ENCODE peak calls at places on chromosomes 6 and 20, in four cellular contexts. One of them, this sample, is unnamed.

GRCh38 chr6:143877584-143878271 is 13.5 kb downstream of the ZC2HC1B start:
- DNase-seq in HL-60: no peak
- DNase-seq in K562: no peak
- DNase-seq in GM12878: no peak
- DNase-seq in this sample: no peak

GRCh38 chr6:12033770-12034169 is 21.7 kb downstream of the HIVEP1 start:
- DNase-seq in K562: no peak
- DNase-seq in HL-60: peak
- DNase-seq in GM12878: no peak
- DNase-seq in this sample: no peak

GRCh38 chr6:57097596-57097995 is 7.6 kb downstream of the ZNF451 start:
- DNase-seq in GM12878: no peak
- DNase-seq in HL-60: no peak
- DNase-seq in K562: no peak
- DNase-seq in this sample: no peak

GRCh38 chr6:98590957-98591356 is 243.4 kb upstream of the POU3F2 start:
- DNase-seq in HL-60: no peak
- DNase-seq in GM12878: no peak
- DNase-seq in K562: no peak
- DNase-seq in this sample: no peak

GRCh38 chr6:141482773-141483172 is 650.0 kb upstream of the GJE1 start:
- DNase-seq in GM12878: no peak
- DNase-seq in K562: no peak
- DNase-seq in HL-60: no peak
- DNase-seq in this sample: no peak

GRCh38 chr20:5136096-5136495 is 9.3 kb downstream of the CDS2 start:
- DNase-seq in K562: no peak
- DNase-seq in GM12878: no peak
- DNase-seq in HL-60: no peak
- DNase-seq in this sample: no peak

GRCh38 chr6:122712864-122713612 is 66.5 kb upstream of the FABP7 start:
- DNase-seq in K562: no peak
- DNase-seq in GM12878: no peak
- DNase-seq in HL-60: peak
- DNase-seq in this sample: no peak

GRCh38 chr6:3294396-3294795 is 35.6 kb downstream of the PSMG4 start:
- DNase-seq in GM12878: no peak
- DNase-seq in HL-60: no peak
- DNase-seq in K562: no peak
- DNase-seq in this sample: no peak

GRCh38 chr6:159978291-159979135 is 9.6 kb downstream of the IGF2R start:
- DNase-seq in K562: no peak
- DNase-seq in HL-60: no peak
- DNase-seq in GM12878: peak
- DNase-seq in this sample: no peak

GRCh38 chr6:70219943-70220613 is 82.8 kb downstream of the COL9A1 start:
- DNase-seq in GM12878: no peak
- DNase-seq in HL-60: no peak
- DNase-seq in K562: no peak
- DNase-seq in this sample: no peak

GRCh38 chr6:167291623-167292300 is 647 bp downstream of the UNC93A start:
- DNase-seq in HL-60: no peak
- DNase-seq in K562: no peak
- DNase-seq in GM12878: no peak
- DNase-seq in this sample: no peak

DNA sequence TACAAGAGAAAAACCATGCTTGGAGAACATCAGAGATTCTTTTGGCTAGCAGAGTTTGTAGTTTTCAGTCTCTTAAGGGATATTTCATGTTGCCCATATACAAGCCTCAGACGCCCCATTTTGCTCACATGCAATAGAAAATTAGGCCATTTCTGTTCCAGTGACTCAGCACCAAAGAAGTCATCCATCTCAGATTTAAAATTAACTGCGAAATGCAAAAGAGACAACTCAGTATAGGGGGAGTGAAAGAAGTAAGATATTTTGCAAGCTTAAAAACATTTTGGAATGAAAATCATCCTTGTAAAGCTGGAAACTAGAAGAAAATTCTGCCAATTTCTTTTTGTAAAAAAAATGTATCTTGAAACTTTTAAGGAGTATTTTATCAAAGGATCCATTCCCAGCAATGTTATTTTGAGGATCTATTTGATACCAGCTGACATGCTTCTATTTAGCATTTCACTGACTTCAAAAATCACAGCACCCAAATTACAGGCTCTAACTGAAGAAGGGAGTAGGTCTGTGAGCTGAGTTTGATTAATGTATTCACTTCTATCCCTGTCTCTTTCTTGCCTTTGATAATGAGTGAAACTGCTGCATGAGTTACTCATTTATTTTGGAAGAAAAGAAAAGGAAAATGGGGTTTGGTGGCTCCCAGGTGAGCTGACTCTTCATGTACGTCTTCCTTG is 223.7 kb upstream of the SULF2 start:
- DNase-seq in HL-60: no peak
- DNase-seq in GM12878: no peak
- DNase-seq in K562: no peak
- DNase-seq in this sample: no peak
- TF ChIP-seq SPI1 in HL-60: no peak
- TF ChIP-seq SPI1 in GM12878: no peak
- TF ChIP-seq SPI1 in K562: no peak
- TF ChIP-seq SPI1 in this sample: no peak

GRCh38 chr20:63230800-63231268 is 4.9 kb upstream of the BIRC7 start:
- DNase-seq in K562: peak
- DNase-seq in HL-60: peak
- DNase-seq in GM12878: no peak
- DNase-seq in this sample: no peak
- TF ChIP-seq SPI1 in K562: no peak
- TF ChIP-seq SPI1 in HL-60: no peak
- TF ChIP-seq SPI1 in GM12878: no peak
- TF ChIP-seq SPI1 in this sample: no peak

DNA sequence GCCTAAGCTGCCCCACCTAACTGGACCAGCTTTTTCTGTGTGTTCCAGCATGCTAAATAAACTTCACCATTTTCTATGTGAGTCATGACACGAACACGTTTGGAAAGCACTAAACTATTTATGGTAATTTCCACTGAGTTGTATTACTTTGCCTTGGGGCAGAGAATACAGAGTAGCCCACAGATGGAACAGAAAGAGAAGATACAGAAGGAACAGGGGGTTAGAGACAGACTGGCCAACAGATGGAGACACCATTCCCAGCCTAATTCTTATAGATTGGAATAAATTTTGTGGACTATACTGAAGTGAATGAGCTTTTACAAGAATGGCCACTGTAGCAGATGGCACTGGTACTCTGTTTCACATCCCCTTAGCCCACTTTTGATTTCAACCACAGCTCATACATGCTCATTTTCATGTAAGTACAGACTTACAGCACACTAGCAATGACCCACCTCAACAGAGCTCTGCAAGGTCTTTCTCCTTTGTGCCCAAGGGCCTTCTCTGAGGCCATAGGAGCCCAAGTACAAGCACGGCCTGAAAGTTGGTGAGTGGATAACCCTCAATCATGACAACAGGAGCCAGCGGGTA is 13.1 kb upstream of the NT5DC1 start:
- DNase-seq in HL-60: no peak
- DNase-seq in GM12878: peak
- DNase-seq in K562: no peak
- DNase-seq in this sample: no peak
- TF ChIP-seq SPI1 in HL-60: no peak
- TF ChIP-seq SPI1 in GM12878: peak
- TF ChIP-seq SPI1 in K562: no peak
- TF ChIP-seq SPI1 in this sample: peak

DNA sequence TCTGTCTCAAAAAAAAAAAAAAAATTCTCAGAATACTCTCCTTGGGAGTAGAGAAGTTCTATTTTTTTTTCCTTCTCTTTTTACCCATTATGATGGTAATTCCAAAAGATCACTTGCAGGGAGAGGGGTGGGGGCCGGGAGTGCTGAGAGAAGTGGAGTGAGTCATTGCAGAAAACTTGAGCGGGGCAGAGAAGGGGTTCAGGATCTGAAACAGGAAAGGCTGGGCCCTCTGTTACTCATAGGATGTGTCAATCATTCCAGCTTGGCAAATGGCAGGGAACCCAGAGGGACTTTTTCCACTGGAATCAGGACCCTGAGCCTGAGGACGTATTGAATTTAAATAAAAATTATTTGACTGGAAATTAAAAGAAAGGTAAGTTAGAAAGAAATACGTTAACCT is 111.4 kb upstream of the ARMC2 start:
- DNase-seq in K562: no peak
- DNase-seq in GM12878: no peak
- DNase-seq in HL-60: no peak
- DNase-seq in this sample: no peak
- TF ChIP-seq SPI1 in K562: no peak
- TF ChIP-seq SPI1 in GM12878: no peak
- TF ChIP-seq SPI1 in HL-60: no peak
- TF ChIP-seq SPI1 in this sample: no peak

GRCh38 chr6:154613137-154613676 is 102.7 kb upstream of the CNKSR3 start:
- DNase-seq in GM12878: no peak
- DNase-seq in K562: peak
- DNase-seq in HL-60: no peak
- DNase-seq in this sample: no peak

GRCh38 chr6:154614101-154614500 is 103.6 kb upstream of the CNKSR3 start:
- DNase-seq in K562: no peak
- DNase-seq in GM12878: no peak
- DNase-seq in HL-60: no peak
- DNase-seq in this sample: no peak

GRCh38 chr6:154614641-154615040 is 104.2 kb upstream of the CNKSR3 start:
- DNase-seq in K562: no peak
- DNase-seq in HL-60: no peak
- DNase-seq in GM12878: no peak
- DNase-seq in this sample: no peak

GRCh38 chr6:154617175-154617574 is 106.7 kb upstream of the CNKSR3 start:
- DNase-seq in GM12878: no peak
- DNase-seq in HL-60: no peak
- DNase-seq in K562: no peak
- DNase-seq in this sample: no peak

GRCh38 chr6:154615483-154616025 is 105.1 kb upstream of the CNKSR3 start:
- DNase-seq in HL-60: no peak
- DNase-seq in GM12878: no peak
- DNase-seq in K562: peak
- DNase-seq in this sample: no peak
- TF ChIP-seq SPI1 in HL-60: no peak
- TF ChIP-seq SPI1 in GM12878: no peak
- TF ChIP-seq SPI1 in K562: peak
- TF ChIP-seq SPI1 in this sample: no peak

DNA sequence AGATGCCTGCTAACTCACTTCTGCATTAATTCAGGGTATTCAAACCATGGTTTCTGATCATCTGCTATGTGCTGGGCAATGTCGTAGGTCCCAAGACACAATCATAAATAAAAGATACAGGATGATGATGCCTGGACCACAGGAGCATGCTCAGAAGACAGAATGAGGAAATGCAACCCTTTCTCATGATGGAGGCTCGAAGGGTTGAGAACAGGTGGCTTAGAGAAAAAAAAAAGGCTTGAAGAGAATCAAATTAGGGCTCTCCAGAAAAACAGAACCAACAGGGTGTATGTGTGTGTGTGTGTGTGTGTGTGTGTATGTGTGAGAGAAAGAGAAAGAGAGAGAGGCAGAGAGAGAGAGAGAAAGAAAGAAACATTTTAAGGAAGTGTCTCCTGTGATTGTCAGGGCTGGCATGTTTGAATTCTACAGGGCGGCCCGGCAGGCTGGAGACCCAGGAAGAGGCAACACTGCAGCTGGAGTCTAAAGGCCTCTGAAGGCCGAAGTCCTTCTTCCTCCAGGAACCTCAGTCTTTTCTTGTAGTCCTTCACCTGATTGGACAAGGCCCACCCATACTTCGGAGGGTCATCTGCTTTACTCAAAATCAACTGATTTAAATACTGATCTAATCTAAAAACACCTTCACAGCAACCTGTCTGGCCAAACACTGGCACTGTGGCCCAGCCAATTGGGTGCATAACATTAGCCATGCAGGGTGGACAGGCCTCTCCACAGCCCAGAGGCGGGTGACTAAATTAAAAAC is 143.8 kb downstream of the ERMARD start:
- DNase-seq in K562: no peak
- DNase-seq in GM12878: no peak
- DNase-seq in HL-60: no peak
- DNase-seq in this sample: no peak
- TF ChIP-seq SPI1 in K562: no peak
- TF ChIP-seq SPI1 in GM12878: no peak
- TF ChIP-seq SPI1 in HL-60: peak
- TF ChIP-seq SPI1 in this sample: no peak

GRCh38 chr6:2165216-2165725 is 80.1 kb downstream of the GMDS start:
- DNase-seq in HL-60: no peak
- DNase-seq in GM12878: no peak
- DNase-seq in K562: no peak
- DNase-seq in this sample: no peak

GRCh38 chr6:2166717-2167116 is 78.7 kb downstream of the GMDS start:
- DNase-seq in K562: no peak
- DNase-seq in HL-60: no peak
- DNase-seq in GM12878: no peak
- DNase-seq in this sample: no peak

GRCh38 chr6:2168480-2168879 is 76.9 kb downstream of the GMDS start:
- DNase-seq in GM12878: no peak
- DNase-seq in HL-60: no peak
- DNase-seq in K562: no peak
- DNase-seq in this sample: no peak

GRCh38 chr6:2162089-2162465 is 83.3 kb downstream of the GMDS start:
- DNase-seq in HL-60: no peak
- DNase-seq in K562: no peak
- DNase-seq in GM12878: no peak
- DNase-seq in this sample: no peak

DNA sequence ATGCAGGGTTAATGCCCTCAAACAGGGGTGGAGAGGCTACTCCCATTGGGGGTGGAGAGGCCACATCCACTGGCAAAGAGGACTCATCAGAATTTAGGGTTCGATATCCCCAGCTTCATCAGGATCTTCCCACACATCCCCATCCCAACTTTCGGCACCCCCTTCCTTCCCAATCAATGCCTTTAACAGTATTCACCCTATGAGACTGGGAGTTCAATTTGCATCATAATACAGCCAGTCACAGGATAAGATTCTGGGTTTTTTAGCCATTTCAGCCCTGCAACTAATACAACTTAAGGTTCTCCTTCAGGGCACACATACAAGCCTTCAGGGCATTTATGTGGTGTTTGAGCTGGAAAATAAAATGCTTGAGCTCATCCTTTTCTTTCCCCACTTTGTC is 80.9 kb downstream of the GMDS start:
- DNase-seq in GM12878: no peak
- DNase-seq in HL-60: no peak
- DNase-seq in K562: no peak
- DNase-seq in this sample: no peak
- TF ChIP-seq SPI1 in GM12878: no peak
- TF ChIP-seq SPI1 in HL-60: no peak
- TF ChIP-seq SPI1 in K562: no peak
- TF ChIP-seq SPI1 in this sample: no peak

GRCh38 chr6:77457720-77458349 is 5.5 kb downstream of the HTR1B start:
- DNase-seq in HL-60: peak
- DNase-seq in GM12878: no peak
- DNase-seq in K562: peak
- DNase-seq in this sample: no peak
- TF ChIP-seq SPI1 in HL-60: no peak
- TF ChIP-seq SPI1 in GM12878: no peak
- TF ChIP-seq SPI1 in K562: no peak
- TF ChIP-seq SPI1 in this sample: no peak